ENCODE peak calls at places on chromosomes 11 and 22, in nine cellular contexts. One of them, this sample, is unnamed.

GRCh38 chr11:19455731-19456130 is 215.0 kb upstream of the E2F8 start:
- DNase-seq in NCI-H2081: no peak
- DNase-seq in H54: no peak
- DNase-seq in NCI-H526: no peak
- DNase-seq in activated T-cell treated with anti-CD3 and anti-CD28 coated beads for 1 hour: no peak
- DNase-seq in HTR-8/SVneo: no peak
- DNase-seq in D341Med: no peak
- DNase-seq in GM12892: no peak
- DNase-seq in T47D: no peak
- DNase-seq in this sample: no peak

GRCh38 chr11:17014774-17015638 is 792 bp upstream of the PLEKHA7 start:
- DNase-seq in NCI-H2081: peak
- DNase-seq in H54: peak
- DNase-seq in NCI-H526: peak
- DNase-seq in activated T-cell treated with anti-CD3 and anti-CD28 coated beads for 1 hour: no peak
- DNase-seq in HTR-8/SVneo: no peak
- DNase-seq in D341Med: peak
- DNase-seq in GM12892: peak
- DNase-seq in T47D: peak
- DNase-seq in this sample: peak

GRCh38 chr22:46001426-46002106 is 24.6 kb upstream of the WNT7B start:
- DNase-seq in NCI-H2081: peak
- DNase-seq in H54: no peak
- DNase-seq in NCI-H526: no peak
- DNase-seq in activated T-cell treated with anti-CD3 and anti-CD28 coated beads for 1 hour: no peak
- DNase-seq in HTR-8/SVneo: no peak
- DNase-seq in D341Med: no peak
- DNase-seq in GM12892: no peak
- DNase-seq in T47D: no peak
- DNase-seq in this sample: peak

GRCh38 chr11:77379917-77380316 is 78.4 kb upstream of the GDPD4 start:
- DNase-seq in NCI-H2081: no peak
- DNase-seq in H54: no peak
- DNase-seq in NCI-H526: no peak
- DNase-seq in activated T-cell treated with anti-CD3 and anti-CD28 coated beads for 1 hour: no peak
- DNase-seq in HTR-8/SVneo: no peak
- DNase-seq in D341Med: no peak
- DNase-seq in GM12892: no peak
- DNase-seq in T47D: no peak
- DNase-seq in this sample: no peak

GRCh38 chr11:2196970-2197770 is 25.6 kb upstream of the TH start:
- DNase-seq in NCI-H2081: peak
- DNase-seq in H54: peak
- DNase-seq in NCI-H526: peak
- DNase-seq in activated T-cell treated with anti-CD3 and anti-CD28 coated beads for 1 hour: peak
- DNase-seq in HTR-8/SVneo: peak
- DNase-seq in D341Med: peak
- DNase-seq in GM12892: peak
- DNase-seq in T47D: peak
- DNase-seq in this sample: peak

GRCh38 chr22:44685384-44686056 is 16.5 kb upstream of the PRR5 start:
- DNase-seq in NCI-H2081: no peak
- DNase-seq in H54: peak
- DNase-seq in NCI-H526: peak
- DNase-seq in activated T-cell treated with anti-CD3 and anti-CD28 coated beads for 1 hour: peak
- DNase-seq in HTR-8/SVneo: no peak
- DNase-seq in D341Med: no peak
- DNase-seq in GM12892: peak
- DNase-seq in T47D: peak
- DNase-seq in this sample: no peak

GRCh38 chr11:6307879-6308278 is 12.4 kb downstream of the CAVIN3 start:
- DNase-seq in NCI-H2081: no peak
- DNase-seq in H54: no peak
- DNase-seq in NCI-H526: no peak
- DNase-seq in activated T-cell treated with anti-CD3 and anti-CD28 coated beads for 1 hour: no peak
- DNase-seq in HTR-8/SVneo: no peak
- DNase-seq in D341Med: no peak
- DNase-seq in GM12892: no peak
- DNase-seq in T47D: no peak
- DNase-seq in this sample: no peak

GRCh38 chr11:61851128-61851899 is 23.2 kb downstream of the FADS2 start:
- DNase-seq in NCI-H2081: no peak
- DNase-seq in H54: no peak
- DNase-seq in NCI-H526: no peak
- DNase-seq in activated T-cell treated with anti-CD3 and anti-CD28 coated beads for 1 hour: no peak
- DNase-seq in HTR-8/SVneo: no peak
- DNase-seq in D341Med: no peak
- DNase-seq in GM12892: no peak
- DNase-seq in T47D: no peak
- DNase-seq in this sample: no peak

GRCh38 chr22:37371911-37372310 is 55.4 kb downstream of the ELFN2 start:
- DNase-seq in NCI-H2081: no peak
- DNase-seq in H54: no peak
- DNase-seq in NCI-H526: no peak
- DNase-seq in activated T-cell treated with anti-CD3 and anti-CD28 coated beads for 1 hour: no peak
- DNase-seq in HTR-8/SVneo: no peak
- DNase-seq in D341Med: no peak
- DNase-seq in GM12892: no peak
- DNase-seq in T47D: no peak
- DNase-seq in this sample: no peak

GRCh38 chr11:118610773-118611432 is 3.5 kb downstream of the PHLDB1 start:
- DNase-seq in NCI-H2081: no peak
- DNase-seq in H54: no peak
- DNase-seq in NCI-H526: peak
- DNase-seq in activated T-cell treated with anti-CD3 and anti-CD28 coated beads for 1 hour: peak
- DNase-seq in HTR-8/SVneo: no peak
- DNase-seq in D341Med: peak
- DNase-seq in GM12892: peak
- DNase-seq in T47D: peak
- DNase-seq in this sample: no peak

GRCh38 chr11:72721689-72722049 is 30.5 kb downstream of the ARAP1 start:
- DNase-seq in NCI-H2081: no peak
- DNase-seq in H54: no peak
- DNase-seq in NCI-H526: peak
- DNase-seq in activated T-cell treated with anti-CD3 and anti-CD28 coated beads for 1 hour: peak
- DNase-seq in HTR-8/SVneo: no peak
- DNase-seq in D341Med: no peak
- DNase-seq in GM12892: no peak
- DNase-seq in T47D: no peak
- DNase-seq in this sample: peak

GRCh38 chr11:117419136-117419914 is 91.7 kb downstream of the CEP164 start:
- DNase-seq in NCI-H2081: no peak
- DNase-seq in H54: peak
- DNase-seq in NCI-H526: no peak
- DNase-seq in activated T-cell treated with anti-CD3 and anti-CD28 coated beads for 1 hour: no peak
- DNase-seq in HTR-8/SVneo: peak
- DNase-seq in D341Med: no peak
- DNase-seq in GM12892: no peak
- DNase-seq in T47D: no peak
- DNase-seq in this sample: no peak

GRCh38 chr11:73001615-73002014 is 140.5 kb downstream of the FCHSD2 start:
- DNase-seq in NCI-H2081: peak
- DNase-seq in H54: no peak
- DNase-seq in NCI-H526: no peak
- DNase-seq in activated T-cell treated with anti-CD3 and anti-CD28 coated beads for 1 hour: no peak
- DNase-seq in HTR-8/SVneo: no peak
- DNase-seq in D341Med: no peak
- DNase-seq in GM12892: no peak
- DNase-seq in T47D: no peak
- DNase-seq in this sample: peak

GRCh38 chr11:8809185-8809584 is 101.8 kb upstream of the AKIP1 start:
- DNase-seq in NCI-H2081: no peak
- DNase-seq in H54: no peak
- DNase-seq in NCI-H526: no peak
- DNase-seq in activated T-cell treated with anti-CD3 and anti-CD28 coated beads for 1 hour: no peak
- DNase-seq in HTR-8/SVneo: no peak
- DNase-seq in D341Med: no peak
- DNase-seq in GM12892: no peak
- DNase-seq in T47D: no peak
- DNase-seq in this sample: no peak

GRCh38 chr11:30049214-30049613 is 32.4 kb upstream of the KCNA4 start:
- DNase-seq in NCI-H2081: no peak
- DNase-seq in H54: no peak
- DNase-seq in NCI-H526: no peak
- DNase-seq in activated T-cell treated with anti-CD3 and anti-CD28 coated beads for 1 hour: no peak
- DNase-seq in HTR-8/SVneo: no peak
- DNase-seq in D341Med: no peak
- DNase-seq in GM12892: no peak
- DNase-seq in T47D: no peak
- DNase-seq in this sample: no peak

GRCh38 chr22:17366830-17367229 is 2.4 kb upstream of the CECR2 start:
- DNase-seq in NCI-H2081: no peak
- DNase-seq in H54: no peak
- DNase-seq in NCI-H526: peak
- DNase-seq in activated T-cell treated with anti-CD3 and anti-CD28 coated beads for 1 hour: no peak
- DNase-seq in HTR-8/SVneo: no peak
- DNase-seq in D341Med: peak
- DNase-seq in GM12892: no peak
- DNase-seq in T47D: peak
- DNase-seq in this sample: no peak

GRCh38 chr11:76856111-76856510 is 4.6 kb upstream of the ACER3 start:
- DNase-seq in NCI-H2081: no peak
- DNase-seq in H54: no peak
- DNase-seq in NCI-H526: no peak
- DNase-seq in activated T-cell treated with anti-CD3 and anti-CD28 coated beads for 1 hour: no peak
- DNase-seq in HTR-8/SVneo: no peak
- DNase-seq in D341Med: no peak
- DNase-seq in GM12892: no peak
- DNase-seq in T47D: no peak
- DNase-seq in this sample: no peak

GRCh38 chr22:24417200-24417599 is 10.2 kb upstream of the ADORA2A start:
- DNase-seq in NCI-H2081: no peak
- DNase-seq in H54: no peak
- DNase-seq in NCI-H526: no peak
- DNase-seq in activated T-cell treated with anti-CD3 and anti-CD28 coated beads for 1 hour: no peak
- DNase-seq in HTR-8/SVneo: no peak
- DNase-seq in D341Med: no peak
- DNase-seq in GM12892: no peak
- DNase-seq in T47D: no peak
- DNase-seq in this sample: no peak

GRCh38 chr22:20117656-20118571 is 888 bp upstream of the TRMT2A start:
- DNase-seq in NCI-H2081: no peak
- DNase-seq in H54: no peak
- DNase-seq in NCI-H526: no peak
- DNase-seq in activated T-cell treated with anti-CD3 and anti-CD28 coated beads for 1 hour: peak
- DNase-seq in HTR-8/SVneo: no peak
- DNase-seq in D341Med: peak
- DNase-seq in GM12892: peak
- DNase-seq in T47D: no peak
- DNase-seq in this sample: no peak

GRCh38 chr11:122746050-122746478 is 90.5 kb downstream of the UBASH3B start:
- DNase-seq in NCI-H2081: no peak
- DNase-seq in H54: no peak
- DNase-seq in NCI-H526: no peak
- DNase-seq in activated T-cell treated with anti-CD3 and anti-CD28 coated beads for 1 hour: no peak
- DNase-seq in HTR-8/SVneo: no peak
- DNase-seq in D341Med: no peak
- DNase-seq in GM12892: peak
- DNase-seq in T47D: no peak
- DNase-seq in this sample: no peak

GRCh38 chr11:108973402-108974119 is 308.7 kb downstream of the DDX10 start:
- DNase-seq in NCI-H2081: no peak
- DNase-seq in H54: peak
- DNase-seq in NCI-H526: no peak
- DNase-seq in activated T-cell treated with anti-CD3 and anti-CD28 coated beads for 1 hour: no peak
- DNase-seq in HTR-8/SVneo: peak
- DNase-seq in D341Med: no peak
- DNase-seq in GM12892: no peak
- DNase-seq in T47D: no peak
- DNase-seq in this sample: no peak

GRCh38 chr11:13440100-13440855 is 22.7 kb downstream of the BTBD10 start:
- DNase-seq in NCI-H2081: peak
- DNase-seq in H54: peak
- DNase-seq in NCI-H526: peak
- DNase-seq in activated T-cell treated with anti-CD3 and anti-CD28 coated beads for 1 hour: no peak
- DNase-seq in HTR-8/SVneo: peak
- DNase-seq in D341Med: peak
- DNase-seq in GM12892: no peak
- DNase-seq in T47D: peak
- DNase-seq in this sample: no peak

GRCh38 chr22:45553333-45554039 is 50.8 kb downstream of the FBLN1 start:
- DNase-seq in NCI-H2081: peak
- DNase-seq in H54: peak
- DNase-seq in NCI-H526: peak
- DNase-seq in activated T-cell treated with anti-CD3 and anti-CD28 coated beads for 1 hour: peak
- DNase-seq in HTR-8/SVneo: peak
- DNase-seq in D341Med: peak
- DNase-seq in GM12892: peak
- DNase-seq in T47D: peak
- DNase-seq in this sample: peak

GRCh38 chr11:67795746-67796145 is 121.3 kb upstream of the ALDH3B2 start:
- DNase-seq in NCI-H2081: no peak
- DNase-seq in H54: no peak
- DNase-seq in NCI-H526: no peak
- DNase-seq in activated T-cell treated with anti-CD3 and anti-CD28 coated beads for 1 hour: no peak
- DNase-seq in HTR-8/SVneo: no peak
- DNase-seq in D341Med: no peak
- DNase-seq in GM12892: no peak
- DNase-seq in T47D: no peak
- DNase-seq in this sample: no peak

GRCh38 chr11:13487661-13488030 is 8.2 kb downstream of the PTH start:
- DNase-seq in NCI-H2081: no peak
- DNase-seq in H54: peak
- DNase-seq in NCI-H526: peak
- DNase-seq in activated T-cell treated with anti-CD3 and anti-CD28 coated beads for 1 hour: no peak
- DNase-seq in HTR-8/SVneo: no peak
- DNase-seq in D341Med: peak
- DNase-seq in GM12892: no peak
- DNase-seq in T47D: peak
- DNase-seq in this sample: no peak

GRCh38 chr11:118691926-118692830 is 12.7 kb upstream of the TREH start:
- DNase-seq in NCI-H2081: no peak
- DNase-seq in H54: peak
- DNase-seq in NCI-H526: no peak
- DNase-seq in activated T-cell treated with anti-CD3 and anti-CD28 coated beads for 1 hour: peak
- DNase-seq in HTR-8/SVneo: peak
- DNase-seq in D341Med: no peak
- DNase-seq in GM12892: peak
- DNase-seq in T47D: no peak
- DNase-seq in this sample: no peak

GRCh38 chr11:819943-820649 is 1.4 kb downstream of the PNPLA2 start:
- DNase-seq in NCI-H2081: peak
- DNase-seq in H54: peak
- DNase-seq in NCI-H526: peak
- DNase-seq in activated T-cell treated with anti-CD3 and anti-CD28 coated beads for 1 hour: peak
- DNase-seq in HTR-8/SVneo: peak
- DNase-seq in D341Med: peak
- DNase-seq in GM12892: peak
- DNase-seq in T47D: peak
- DNase-seq in this sample: peak

GRCh38 chr11:107018274-107018901 is at the start of gene GUCY1A2:
- DNase-seq in NCI-H2081: peak
- DNase-seq in H54: no peak
- DNase-seq in NCI-H526: peak
- DNase-seq in activated T-cell treated with anti-CD3 and anti-CD28 coated beads for 1 hour: no peak
- DNase-seq in HTR-8/SVneo: no peak
- DNase-seq in D341Med: peak
- DNase-seq in GM12892: peak
- DNase-seq in T47D: peak
- DNase-seq in this sample: peak

GRCh38 chr11:68709064-68709463 is 24.7 kb downstream of the GAL start:
- DNase-seq in NCI-H2081: no peak
- DNase-seq in H54: no peak
- DNase-seq in NCI-H526: no peak
- DNase-seq in activated T-cell treated with anti-CD3 and anti-CD28 coated beads for 1 hour: no peak
- DNase-seq in HTR-8/SVneo: no peak
- DNase-seq in D341Med: peak
- DNase-seq in GM12892: no peak
- DNase-seq in T47D: no peak
- DNase-seq in this sample: no peak

GRCh38 chr11:1335811-1336761 is 26.7 kb upstream of the TOLLIP start:
- DNase-seq in NCI-H2081: peak
- DNase-seq in H54: peak
- DNase-seq in NCI-H526: peak
- DNase-seq in activated T-cell treated with anti-CD3 and anti-CD28 coated beads for 1 hour: peak
- DNase-seq in HTR-8/SVneo: peak
- DNase-seq in D341Med: peak
- DNase-seq in GM12892: no peak
- DNase-seq in T47D: peak
- DNase-seq in this sample: peak

GRCh38 chr11:133579165-133580031 is 47.1 kb upstream of the OPCML start:
- DNase-seq in NCI-H2081: no peak
- DNase-seq in H54: no peak
- DNase-seq in NCI-H526: peak
- DNase-seq in activated T-cell treated with anti-CD3 and anti-CD28 coated beads for 1 hour: no peak
- DNase-seq in HTR-8/SVneo: no peak
- DNase-seq in D341Med: peak
- DNase-seq in GM12892: no peak
- DNase-seq in T47D: no peak
- DNase-seq in this sample: no peak

This sample was measured in NCI-H1105.